ENCODE peak calls at places on chromosomes 4 and X, in four cellular contexts. G is mucosa of descending colon, O is pancreas, E is AG04450. W is an unnamed sample.

GRCh38 chr4:86032476-86033022 is 327.3 kb downstream of the MAPK10 start:
- DNase-seq in E (no peak), G (no peak), O (no peak), W (peak)

GRCh38 chr4:181202249-181202648 is 1041.0 kb upstream of the TENM3 start:
- DNase-seq in O (no peak), G (no peak), E (no peak), W (no peak)

GRCh38 chr4:149993030-149993429 is 85.2 kb upstream of the DCLK2 start:
- DNase-seq in G (no peak), E (no peak), O (no peak), W (no peak)

GRCh38 chr4:136680271-136680670 is 852.0 kb downstream of the PCDH18 start:
- DNase-seq in G (no peak), O (no peak), E (no peak), W (no peak)

GRCh38 chr4:102564399-102564921 is 63.3 kb downstream of the NFKB1 start:
- DNase-seq in E (peak), G (no peak), O (no peak), W (peak)

GRCh38 chr4:184420881-184421416 is 53.4 kb downstream of the IRF2 start:
- DNase-seq in O (no peak), G (no peak), E (no peak), W (no peak)

GRCh38 chr4:155809835-155810234 is 51.0 kb downstream of the GUCY1B1 start:
- DNase-seq in G (no peak), E (peak), O (no peak), W (peak)

GRCh38 chrX:11908371-11908770 is 150.3 kb downstream of the MSL3 start:
- DNase-seq in G (no peak), O (no peak), E (no peak), W (no peak)

GRCh38 chrX:1354036-1355019 is 17.7 kb downstream of the IL3RA start:
- DNase-seq in E (no peak), G (no peak), O (no peak), W (no peak)

GRCh38 chr4:159010563-159011260 is 92.2 kb upstream of the RAPGEF2 start:
- DNase-seq in O (peak), G (peak), E (peak), W (peak)

DNA sequence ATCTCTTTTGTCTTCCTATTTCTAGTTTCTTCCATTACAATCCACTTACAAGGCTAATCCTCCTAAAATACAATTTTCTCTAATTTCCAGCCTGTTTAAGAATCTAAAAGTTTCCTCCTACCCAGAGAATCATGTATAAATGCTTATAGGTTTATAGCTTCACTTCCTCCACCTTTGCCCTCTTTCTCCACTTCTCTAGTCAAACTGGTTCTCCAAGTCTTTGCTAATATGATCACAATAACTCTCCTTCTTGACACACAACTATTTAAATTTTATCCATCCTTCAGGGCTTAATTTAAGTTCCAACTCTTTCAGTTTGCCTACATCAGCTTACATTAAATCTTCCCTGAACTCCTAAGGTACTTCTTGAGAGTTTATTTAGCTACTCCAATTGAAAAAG is 69.2 kb downstream of the RPS6KA6 start:
- DNase-seq in O (no peak), G (no peak), E (no peak), W (no peak)
- H3K4me3 ChIP-seq in O (no peak), G (no peak), E (no peak), W (no peak)

GRCh38 chr4:115053313-115053712 is 60.1 kb downstream of the NDST4 start:
- DNase-seq in G (no peak), O (no peak), E (no peak), W (no peak)
- TF ChIP-seq CTCF in G (no peak), O (no peak), E (no peak), W (no peak)

GRCh38 chr4:3371038-3371437 is 70.7 kb upstream of the HGFAC start:
- DNase-seq in E (no peak), O (no peak), G (no peak), W (no peak)
- H3K4me3 ChIP-seq in E (no peak), O (no peak), G (no peak), W (peak)

GRCh38 chrX:131802836-131803626 is 220.1 kb upstream of the STK26 start:
- DNase-seq in G (no peak), O (no peak), E (no peak), W (no peak)
- TF ChIP-seq CTCF in G (no peak), O (peak), E (no peak), W (peak)

DNA sequence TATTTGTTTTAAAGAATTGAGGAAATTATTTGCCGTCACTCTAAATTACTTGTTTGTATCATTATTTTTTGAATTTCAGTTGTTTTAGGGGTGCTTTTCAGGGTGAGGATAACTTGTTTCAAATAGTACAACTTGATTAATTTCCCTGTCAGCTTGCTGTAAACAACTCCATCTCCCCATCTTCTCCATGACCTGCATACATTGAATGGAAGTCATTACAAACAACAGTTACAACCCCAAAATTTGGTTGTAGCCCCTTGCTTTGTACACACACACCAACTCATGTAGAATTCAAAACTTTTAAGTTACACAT is 1.4 kb downstream of the MTHFD2L start:
- DNase-seq in E (no peak), O (no peak), G (no peak), W (no peak)
- H3K4me3 ChIP-seq in E (no peak), O (no peak), G (no peak), W (peak)

GRCh38 chrX:143648705-143649104 is 12.8 kb upstream of the SLITRK4 start:
- DNase-seq in O (no peak), G (no peak), E (no peak), W (no peak)
- TF ChIP-seq CTCF in O (no peak), G (no peak), E (no peak), W (peak)

DNA sequence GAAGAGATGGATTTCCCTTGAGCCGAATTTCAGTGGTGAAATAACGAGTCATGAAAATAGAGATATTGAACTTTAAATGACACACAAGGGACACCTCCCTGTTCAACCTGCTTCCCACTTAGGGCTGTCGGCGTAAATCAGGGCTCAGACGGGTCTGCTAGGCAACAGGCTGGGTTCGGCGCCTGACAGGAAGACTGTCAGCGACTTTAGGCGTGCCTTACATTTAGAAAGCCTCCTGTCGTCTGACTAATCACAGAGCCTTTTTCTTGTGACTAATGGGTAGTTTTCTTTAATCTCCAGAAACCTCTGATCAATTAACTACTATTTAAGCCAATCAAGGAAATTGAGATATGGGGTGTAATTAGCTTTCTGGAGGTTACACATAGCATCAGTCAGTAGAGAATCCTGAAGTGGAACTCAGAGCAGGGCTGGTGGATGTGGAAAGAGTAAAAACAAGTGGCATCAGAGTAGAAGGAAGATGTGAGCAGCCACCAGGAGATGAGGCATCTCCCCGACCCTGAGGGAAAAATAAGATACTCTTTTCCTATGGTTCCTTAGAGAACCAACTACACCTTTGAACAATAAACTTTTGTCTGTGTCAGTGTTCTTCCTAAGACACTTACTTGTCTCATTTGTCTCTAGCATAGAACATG is 86.2 kb upstream of the HS3ST1 start:
- DNase-seq in O (no peak), G (no peak), E (no peak), W (no peak)
- H3K4me3 ChIP-seq in O (no peak), G (no peak), E (no peak), W (no peak)